ENCODE peak calls at places on chromosomes 4 and X, in nine cellular contexts. E is lower leg skin, O is GM12892, S is sigmoid colon, J is esophagus squamous epithelium, L is right lobe of liver, X is tibial nerve, I is IMR-90, G is A549. B is an unnamed sample.

GRCh38 chr4:123037809-123038208 is 115.4 kb upstream of the NUDT6 start:
- DNase-seq in E (no peak), O (no peak), S (no peak), J (no peak), L (no peak), X (no peak), I (peak), G (no peak), B (no peak)

GRCh38 chr4:123986268-123986798 is 589.7 kb downstream of the SPRY1 start:
- DNase-seq in E (peak), O (no peak), S (peak), J (peak), L (no peak), X (peak), I (peak), G (no peak), B (no peak)

GRCh38 chrX:108415146-108415545 is 23.1 kb downstream of the COL4A6 start:
- DNase-seq in E (no peak), O (no peak), S (no peak), J (no peak), L (no peak), X (no peak), I (no peak), G (no peak), B (no peak)

GRCh38 chrX:318068-318738 is 393 bp downstream of the GTPBP6 start:
- DNase-seq in E (peak), O (peak), S (peak), J (no peak), L (peak), X (peak), I (peak), G (peak), B (peak)

GRCh38 chrX:95885074-95885473 is 799.6 kb upstream of the DIAPH2 start:
- DNase-seq in E (peak), O (no peak), S (peak), J (no peak), L (no peak), X (no peak), I (no peak), G (no peak), B (no peak)

GRCh38 chr4:142351958-142352357 is 494.1 kb downstream of the INPP4B start:
- DNase-seq in E (no peak), O (no peak), S (no peak), J (no peak), L (no peak), X (no peak), I (no peak), G (no peak), B (no peak)

GRCh38 chrX:23003121-23003520 is 3.4 kb downstream of the DDX53 start:
- DNase-seq in E (no peak), O (no peak), S (no peak), J (no peak), L (no peak), X (no peak), I (peak), G (no peak), B (no peak)

GRCh38 chr4:100984901-100985300 is 362.4 kb downstream of the PPP3CA start:
- DNase-seq in E (no peak), O (no peak), S (no peak), J (no peak), L (no peak), X (no peak), I (peak), G (no peak), B (no peak)

GRCh38 chr4:140257461-140258305 is 103.7 kb upstream of the MAML3 start:
- DNase-seq in E (no peak), O (no peak), S (no peak), J (no peak), L (no peak), X (no peak), I (peak), G (no peak), B (no peak)

GRCh38 chrX:123153846-123154335 is 30.2 kb upstream of the GRIA3 start:
- DNase-seq in E (no peak), O (no peak), S (no peak), J (no peak), L (no peak), X (no peak), I (no peak), G (no peak), B (no peak)

GRCh38 chrX:7143076-7143475 is 4.4 kb upstream of the STS start:
- DNase-seq in E (no peak), O (no peak), S (no peak), J (no peak), L (no peak), X (no peak), I (no peak), G (no peak), B (no peak)

GRCh38 chr4:72712997-72713396 is 144.0 kb upstream of the ADAMTS3 start:
- DNase-seq in E (no peak), O (no peak), S (no peak), J (no peak), L (no peak), X (no peak), I (no peak), G (no peak), B (no peak)

GRCh38 chrX:116009871-116010710 is 160.5 kb upstream of the AGTR2 start:
- DNase-seq in E (no peak), O (no peak), S (no peak), J (no peak), L (peak), X (no peak), I (no peak), G (no peak), B (no peak)

GRCh38 chr4:54746228-54746627 is 88.5 kb downstream of the KIT start:
- DNase-seq in E (no peak), O (no peak), S (no peak), J (no peak), L (no peak), X (no peak), I (no peak), G (no peak), B (no peak)

GRCh38 chr4:38266616-38267015 is 306.4 kb downstream of the PTTG2 start:
- DNase-seq in E (no peak), O (no peak), S (no peak), J (no peak), L (no peak), X (no peak), I (peak), G (no peak), B (no peak)

GRCh38 chr4:14566518-14566917 is 435.8 kb upstream of the CPEB2 start:
- DNase-seq in E (no peak), O (no peak), S (no peak), J (no peak), L (no peak), X (no peak), I (peak), G (no peak), B (no peak)

GRCh38 chrX:133972916-133973315 is 12.5 kb downstream of the GPC3 start:
- DNase-seq in E (no peak), O (no peak), S (no peak), J (no peak), L (no peak), X (no peak), I (no peak), G (no peak), B (no peak)

GRCh38 chr4:5473125-5473524 is 235.2 kb downstream of the EVC2 start:
- DNase-seq in E (no peak), O (no peak), S (no peak), J (no peak), L (no peak), X (no peak), I (no peak), G (no peak), B (no peak)

GRCh38 chr4:5470318-5470889 is 238.0 kb downstream of the EVC2 start:
- DNase-seq in E (no peak), O (no peak), S (no peak), J (no peak), L (no peak), X (no peak), I (peak), G (no peak), B (no peak)

GRCh38 chr4:5472166-5472565 is 236.2 kb downstream of the EVC2 start:
- DNase-seq in E (no peak), O (no peak), S (no peak), J (no peak), L (no peak), X (no peak), I (no peak), G (no peak), B (no peak)

GRCh38 chr4:5471691-5472090 is 236.7 kb downstream of the EVC2 start:
- DNase-seq in E (no peak), O (no peak), S (no peak), J (no peak), L (no peak), X (no peak), I (no peak), G (no peak), B (no peak)

DNA sequence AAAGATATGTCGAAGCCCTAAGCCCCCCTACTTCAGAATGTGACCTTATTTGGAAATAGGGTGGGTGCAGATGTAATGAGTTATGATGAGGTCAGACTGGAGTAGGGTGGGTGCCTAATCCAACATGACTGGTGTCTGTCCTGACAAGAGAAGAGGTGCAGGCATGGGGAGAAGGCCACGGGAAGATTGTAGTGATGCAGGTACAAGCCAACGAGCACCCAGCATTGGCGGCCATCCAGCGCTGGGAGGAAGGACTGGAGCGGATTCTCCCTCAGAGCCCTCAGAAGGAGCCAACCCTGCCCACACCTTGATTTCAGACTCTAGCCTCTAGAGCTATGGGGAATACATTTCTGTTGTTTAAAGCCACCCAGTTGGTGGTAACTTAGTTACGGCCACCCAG is 237.2 kb downstream of the EVC2 start:
- DNase-seq in E (no peak), O (no peak), S (no peak), J (no peak), L (no peak), X (no peak), I (no peak), G (no peak), B (no peak)
- TF ChIP-seq POLR2A in E (no peak), O (no peak), S (no peak), J (no peak), L (no peak), X (no peak), I (no peak), G (no peak), B (no peak)

GRCh38 chr4:174281182-174281737 is 2.2 kb downstream of the FBXO8 start:
- DNase-seq in E (no peak), O (no peak), S (no peak), J (no peak), L (no peak), X (no peak), I (no peak), G (no peak), B (no peak)

GRCh38 chr4:174284181-174284886 is 623 bp downstream of the CEP44 start:
- DNase-seq in E (no peak), O (no peak), S (no peak), J (no peak), L (no peak), X (no peak), I (peak), G (peak), B (no peak)

GRCh38 chr4:174283507-174284180 is at the start of the genes CEP44 and FBXO8:
- DNase-seq in E (peak), O (peak), S (peak), J (peak), L (peak), X (peak), I (peak), G (peak), B (peak)

GRCh38 chr4:174279433-174279832 is 4.0 kb downstream of the FBXO8 start:
- DNase-seq in E (no peak), O (no peak), S (no peak), J (no peak), L (no peak), X (no peak), I (no peak), G (no peak), B (no peak)

DNA sequence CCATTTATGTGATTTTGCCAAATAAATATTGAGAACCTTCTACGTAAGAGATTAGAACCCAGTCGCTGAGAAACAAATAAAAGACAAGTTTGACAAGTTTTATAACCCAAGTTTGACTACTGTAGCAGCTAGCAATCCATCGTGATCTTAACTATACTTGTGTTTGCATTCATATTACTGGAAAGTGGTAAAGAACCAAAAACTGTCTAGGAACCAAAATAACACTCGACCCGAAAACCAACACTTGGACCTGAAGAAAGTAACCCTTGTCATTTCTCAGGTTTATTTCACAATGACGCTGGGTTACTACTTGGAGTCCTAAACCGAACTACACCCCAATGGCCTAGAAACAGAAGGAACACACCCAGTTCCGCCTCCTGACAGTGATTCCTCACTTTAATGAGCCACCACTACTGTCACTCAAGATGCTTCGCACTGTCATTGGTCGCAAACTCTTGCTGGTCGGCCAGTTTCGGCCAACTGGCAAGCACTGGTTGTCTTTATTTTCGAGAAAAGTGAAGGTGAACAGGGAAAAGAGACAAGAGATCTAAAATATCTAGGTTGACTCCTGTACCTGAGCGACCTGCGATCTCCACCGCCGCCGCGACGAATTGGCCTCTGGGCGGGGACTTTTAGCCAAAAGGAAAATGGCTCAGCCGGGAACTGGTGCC is 496 bp downstream of the FBXO8 start:
- DNase-seq in E (peak), O (peak), S (peak), J (peak), L (peak), X (peak), I (peak), G (peak), B (peak)
- TF ChIP-seq POLR2A in E (no peak), O (no peak), S (no peak), J (no peak), L (no peak), X (no peak), I (no peak), G (no peak), B (no peak)

GRCh38 chr4:75514131-75514948 is at the start of the genes RCHY1 and THAP6:
- DNase-seq in E (peak), O (peak), S (peak), J (peak), L (peak), X (peak), I (peak), G (peak), B (peak)
- TF ChIP-seq POLR2A in E (no peak), O (peak), S (no peak), J (peak), L (peak), X (peak), I (peak), G (peak), B (no peak)

DNA sequence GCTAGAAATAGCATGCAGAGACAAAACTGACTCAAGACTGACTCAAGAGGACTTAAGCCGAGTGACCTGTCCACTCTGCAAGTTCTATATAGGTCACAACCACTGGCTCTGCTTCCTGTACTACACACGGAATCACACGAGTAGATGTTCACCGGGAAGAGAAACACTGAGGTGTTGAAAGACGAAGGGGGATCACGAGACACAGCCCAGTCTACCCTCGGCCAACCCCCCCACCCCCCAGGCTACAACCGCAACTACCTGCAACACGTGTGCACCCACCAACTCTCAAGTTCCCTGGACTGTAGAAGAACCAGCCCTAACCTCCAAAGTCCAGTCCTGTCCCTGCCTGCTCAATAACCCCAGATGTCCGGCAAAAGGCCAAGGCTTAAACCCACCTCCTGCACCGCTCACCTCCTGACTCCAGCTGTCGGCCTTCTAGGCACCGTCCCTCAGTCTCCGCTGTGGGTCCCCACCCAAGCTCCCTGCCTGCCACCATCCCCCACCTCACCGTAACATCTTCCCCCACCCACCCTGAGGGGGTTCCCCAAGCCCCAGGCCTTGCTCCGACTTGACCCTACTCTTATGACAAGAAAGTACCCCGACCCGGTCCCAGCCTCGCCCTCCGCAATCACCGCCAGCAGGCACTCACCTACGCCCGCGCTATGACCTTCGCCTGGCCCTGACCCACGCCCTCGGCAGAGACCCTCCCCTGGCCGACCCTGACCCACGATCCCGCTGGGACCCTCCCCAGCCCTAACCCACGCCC is 739 bp downstream of the GAK start:
- DNase-seq in E (peak), O (no peak), S (no peak), J (no peak), L (no peak), X (no peak), I (peak), G (no peak), B (no peak)
- TF ChIP-seq POLR2A in E (no peak), O (no peak), S (no peak), J (no peak), L (no peak), X (no peak), I (peak), G (no peak), B (no peak)

GRCh38 chrX:100819837-100820666 is at the start of gene CSTF2:
- DNase-seq in E (peak), O (peak), S (peak), J (peak), L (peak), X (peak), I (peak), G (peak), B (peak)
- TF ChIP-seq POLR2A in E (no peak), O (peak), S (no peak), J (no peak), L (no peak), X (no peak), I (no peak), G (peak), B (no peak)

DNA sequence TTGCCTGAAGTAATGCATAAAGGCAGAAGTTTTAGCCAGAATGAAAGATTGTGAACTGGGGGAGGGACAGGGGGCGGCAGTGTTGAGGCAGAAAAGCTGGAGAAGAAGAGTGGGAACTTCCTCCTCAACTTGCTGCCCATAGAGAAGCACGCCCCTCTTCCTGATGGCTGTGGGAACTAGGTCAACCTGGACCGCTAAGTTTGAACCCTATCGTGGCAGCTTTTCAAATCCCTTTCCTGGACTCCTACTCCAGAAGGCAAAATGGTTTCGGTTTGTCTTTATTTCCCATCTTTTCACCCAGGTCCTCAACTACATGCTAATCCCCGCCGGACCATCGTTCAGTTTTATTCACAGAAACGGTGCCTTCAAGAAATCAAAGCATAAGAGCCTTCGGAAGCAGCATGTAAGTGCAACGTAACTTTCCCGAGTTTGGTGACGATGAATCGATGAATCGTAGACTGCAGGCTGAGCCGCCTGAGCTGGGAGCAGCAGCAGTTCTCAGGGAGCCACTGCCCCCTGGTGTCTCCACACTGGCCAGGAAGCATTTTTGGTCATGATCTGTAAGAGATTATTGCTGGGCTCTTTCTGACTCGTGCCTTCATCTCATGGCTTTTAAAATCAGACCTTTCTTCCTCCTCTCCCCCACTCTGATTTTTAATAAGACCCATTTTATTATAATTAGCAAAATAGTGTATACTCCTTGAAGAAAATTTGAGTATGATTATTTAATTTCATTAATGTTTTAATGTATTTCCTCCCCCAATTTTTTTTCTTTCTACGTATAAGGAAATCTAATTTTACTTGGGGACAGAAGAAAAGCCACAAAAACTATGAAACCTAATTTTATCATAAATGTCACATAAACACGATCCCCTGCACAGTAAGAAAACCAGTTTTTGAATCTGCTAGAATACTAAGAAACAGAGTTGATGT is 21.4 kb downstream of the SPINK2 start:
- DNase-seq in E (peak), O (peak), S (peak), J (peak), L (peak), X (peak), I (peak), G (peak), B (peak)
- TF ChIP-seq POLR2A in E (no peak), O (no peak), S (no peak), J (no peak), L (no peak), X (no peak), I (no peak), G (no peak), B (no peak)

GRCh38 chr4:39834269-39834668 is 136.3 kb downstream of the UBE2K start:
- DNase-seq in E (no peak), O (no peak), S (no peak), J (no peak), L (no peak), X (no peak), I (no peak), G (no peak), B (no peak)
- TF ChIP-seq POLR2A in E (no peak), O (no peak), S (no peak), J (no peak), L (no peak), X (no peak), I (no peak), G (no peak), B (no peak)

B was measured in stomach.